ENCODE peak calls at places on chromosomes 4 and X, in nine cellular contexts. K is psoas muscle, A is upper lobe of left lung, R is cardiac muscle cell, P is body of pancreas, L is transverse colon, S is aorta, Q is ovary, C is tibial artery. N is an unnamed sample.

GRCh38 chrX:133722756-133723155 is 262.6 kb downstream of the GPC3 start:
- DNase-seq in K (no peak), R (no peak), L (no peak), C (no peak), P (no peak), S (no peak), Q (no peak), A (no peak), N (no peak)

GRCh38 chrX:123171781-123172180 is 12.3 kb upstream of the GRIA3 start:
- DNase-seq in L (no peak), K (no peak), S (no peak), C (no peak), A (no peak), P (no peak), Q (no peak), R (no peak), N (no peak)

GRCh38 chr4:108035691-108036090 is 46.0 kb downstream of the HADH start:
- DNase-seq in K (no peak), L (peak; percentile 15), R (no peak), P (no peak), S (no peak), Q (no peak), C (no peak), A (no peak), N (no peak)

GRCh38 chr4:107719211-107719926 is 665 bp downstream of the PAPSS1 start:
- DNase-seq in L (no peak), R (no peak), C (no peak), P (no peak), A (no peak), Q (no peak), S (no peak), K (peak; percentile 16), N (peak; percentile 57)

GRCh38 chr4:153207561-153207960 is 3.3 kb downstream of the TRIM2 start:
- DNase-seq in A (no peak), S (no peak), Q (peak; percentile 34), K (peak; percentile 33), P (peak; percentile 53), L (peak; percentile 70), R (peak; percentile 62), C (no peak), N (no peak)

GRCh38 chrX:22060451-22060940 is 28.4 kb downstream of the PHEX start:
- DNase-seq in S (no peak), C (no peak), A (no peak), K (no peak), L (no peak), Q (no peak), R (no peak), P (no peak), N (no peak)

GRCh38 chr4:180770265-180770664 is 1472.9 kb upstream of the TENM3 start:
- DNase-seq in Q (no peak), C (no peak), L (no peak), K (no peak), P (no peak), S (no peak), R (no peak), A (no peak), N (no peak)

GRCh38 chr4:15202481-15202880 is 200.2 kb downstream of the CPEB2 start:
- DNase-seq in Q (no peak), L (no peak), S (no peak), R (no peak), A (no peak), P (no peak), C (no peak), K (no peak), N (no peak)

GRCh38 chr4:4430492-4431195 is 43.7 kb downstream of the NSG1 start:
- DNase-seq in R (peak; percentile 70), S (no peak), C (no peak), L (no peak), K (no peak), A (no peak), Q (no peak), P (peak; percentile 20), N (no peak)

GRCh38 chr4:1856920-1857699 is 1.2 kb upstream of the LETM1 start:
- DNase-seq in S (peak; percentile 59), C (no peak), R (peak; percentile 35), Q (peak; percentile 53), A (no peak), K (peak; percentile 35), P (peak; percentile 21), L (peak; percentile 44), N (no peak)

GRCh38 chr4:172232966-172233365 is 419.8 kb downstream of the GALNTL6 start:
- DNase-seq in P (no peak), C (no peak), K (no peak), L (no peak), Q (no peak), S (no peak), A (no peak), R (peak; percentile 30), N (no peak)

GRCh38 chrX:153375571-153375970 is 25.6 kb downstream of the PNMA6E start:
- DNase-seq in A (no peak), L (no peak), C (no peak), Q (no peak), P (no peak), R (no peak), S (no peak), K (no peak), N (no peak)

GRCh38 chr4:140078366-140078765 is 75.6 kb downstream of the MAML3 start:
- DNase-seq in P (no peak), C (no peak), Q (peak; percentile 62), A (no peak), R (peak; percentile 77), S (no peak), L (no peak), K (peak; percentile 64), N (no peak)

GRCh38 chr4:2789351-2789750 is 3.5 kb upstream of the SH3BP2 start:
- DNase-seq in L (no peak), P (no peak), R (no peak), S (no peak), Q (no peak), C (peak; percentile 33), K (no peak), A (no peak), N (no peak)

GRCh38 chrX:116238866-116239265 is 68.3 kb downstream of the AGTR2 start:
- DNase-seq in P (no peak), L (no peak), R (no peak), A (no peak), S (no peak), K (no peak), Q (no peak), C (no peak), N (no peak)

GRCh38 chr4:12360391-12360790 is 931.7 kb upstream of the HS3ST1 start:
- DNase-seq in Q (no peak), A (no peak), C (no peak), R (no peak), K (no peak), P (no peak), S (no peak), L (no peak), N (no peak)

GRCh38 chr4:100288811-100289529 is 98.7 kb upstream of the DDIT4L start:
- DNase-seq in L (no peak), R (no peak), P (no peak), Q (no peak), K (no peak), A (no peak), C (no peak), S (no peak), N (no peak)

DNA sequence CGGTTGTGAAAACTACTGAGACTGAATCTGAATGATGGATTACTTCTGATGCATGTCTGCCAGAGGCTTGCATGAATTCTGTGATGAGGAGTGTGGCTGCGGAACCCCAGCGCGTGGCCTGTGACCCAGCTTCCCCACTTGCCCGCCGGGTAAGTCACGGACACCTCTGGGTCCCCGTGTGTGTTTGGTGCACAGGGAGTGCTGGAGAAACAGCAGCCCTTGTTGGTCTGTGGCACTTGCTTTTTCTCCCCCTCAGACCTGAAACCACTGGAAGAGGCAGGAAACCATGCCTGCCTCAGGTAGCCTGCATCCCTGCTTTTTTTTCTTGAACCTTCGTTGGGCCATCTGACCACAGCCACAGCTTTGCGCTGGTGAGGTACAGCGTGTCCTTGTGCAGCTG is 51.9 kb upstream of the TADA2B start:
- DNase-seq in A (no peak), C (no peak), L (no peak), Q (no peak), P (no peak), R (no peak), K (no peak), S (no peak), N (no peak)
- H3K4me1 ChIP-seq in A (peaks cover 52% of the 10 kb centered on the region), C (peaks cover 44% of the 10 kb centered on the region), L (peaks cover 46% of the 10 kb centered on the region), Q (peaks cover 7% of the 10 kb centered on the region), P (peaks cover 46% of the 10 kb centered on the region), R (peaks cover 12% of the 10 kb centered on the region), K (peaks cover 64% of the 10 kb centered on the region), S (no peaks in the 10 kb centered on the region), N (peaks cover 30% of the 10 kb centered on the region)

GRCh38 chrX:132207996-132208395 is 11.3 kb downstream of the RAP2C start:
- DNase-seq in C (no peak), L (no peak), P (no peak), A (no peak), R (no peak), Q (no peak), K (no peak), S (no peak), N (no peak)
- H3K36me3 ChIP-seq in C (no peaks in the 10 kb centered on the region), L (no peaks in the 10 kb centered on the region), P (no peaks in the 10 kb centered on the region), A (no peaks in the 10 kb centered on the region), R (peaks cover 29% of the 10 kb centered on the region), Q (no peaks in the 10 kb centered on the region), K (no peaks in the 10 kb centered on the region), S (no peaks in the 10 kb centered on the region), N (no peaks in the 10 kb centered on the region)

GRCh38 chr4:37991623-37992410 is 31.6 kb downstream of the PTTG2 start:
- DNase-seq in C (no peak), A (no peak), L (no peak), Q (no peak), S (no peak), R (no peak), P (no peak), K (no peak), N (no peak)
- H3K4me1 ChIP-seq in C (peaks cover 63% of the 10 kb centered on the region), A (peaks cover 42% of the 10 kb centered on the region), L (peaks cover 31% of the 10 kb centered on the region), Q (peaks cover 18% of the 10 kb centered on the region), S (peaks cover 4% of the 10 kb centered on the region), R (peaks cover 28% of the 10 kb centered on the region), P (peaks cover 48% of the 10 kb centered on the region), K (peaks cover 6% of the 10 kb centered on the region), N (no peaks in the 10 kb centered on the region)

GRCh38 chr4:757111-757510 is 51.5 kb downstream of the PCGF3 start:
- DNase-seq in Q (no peak), L (no peak), C (no peak), A (no peak), K (no peak), S (no peak), P (no peak), R (no peak), N (no peak)
- H3K36me3 ChIP-seq in Q (no peaks in the 10 kb centered on the region), L (peaks cover 19% of the 10 kb centered on the region), C (peaks cover 81% of the 10 kb centered on the region), A (peaks cover 30% of the 10 kb centered on the region), K (no peaks in the 10 kb centered on the region), S (peaks cover 10% of the 10 kb centered on the region), P (peaks cover 7% of the 10 kb centered on the region), R (peaks cover 9% of the 10 kb centered on the region), N (no peaks in the 10 kb centered on the region)

GRCh38 chr4:81566076-81566663 is 94.5 kb upstream of the RASGEF1B start:
- DNase-seq in P (no peak), K (no peak), R (no peak), C (no peak), L (no peak), S (peak; percentile 51), Q (no peak), A (no peak), N (no peak)
- H3K4me1 ChIP-seq in P (peaks cover 12% of the 10 kb centered on the region), K (no peaks in the 10 kb centered on the region), R (no peaks in the 10 kb centered on the region), C (peaks cover 9% of the 10 kb centered on the region), L (peaks cover 10% of the 10 kb centered on the region), S (peaks cover 5% of the 10 kb centered on the region), Q (peaks cover 8% of the 10 kb centered on the region), A (peaks cover 14% of the 10 kb centered on the region), N (no peaks in the 10 kb centered on the region)

GRCh38 chr4:39975488-39976089 is 2.1 kb downstream of the PDS5A start:
- DNase-seq in Q (peak; percentile 26), A (no peak), P (no peak), S (no peak), C (peak; percentile 19), R (no peak), L (no peak), K (no peak), N (no peak)
- H3K36me3 ChIP-seq in Q (no peaks in the 10 kb centered on the region), A (peaks cover 7% of the 10 kb centered on the region), P (peaks cover 3% of the 10 kb centered on the region), S (no peaks in the 10 kb centered on the region), C (peaks cover 25% of the 10 kb centered on the region), R (no peaks in the 10 kb centered on the region), L (peaks cover 7% of the 10 kb centered on the region), K (peaks cover 3% of the 10 kb centered on the region), N (no peaks in the 10 kb centered on the region)

N was measured in breast epithelium.